ENCODE peak calls at places on chromosomes 6 and 20, in eight cellular contexts. H, U, O, F, X, V, Q and L are unnamed samples.

GRCh38 chr6:116074732-116075387 is 14.2 kb upstream of the FRK start:
- DNase-seq in F (no peak), U (no peak), H (no peak), V (no peak), O (no peak), X (no peak), Q (no peak), L (no peak)

GRCh38 chr6:14889172-14889571 is 356.7 kb upstream of the JARID2 start:
- DNase-seq in Q (no peak), O (no peak), F (no peak), U (no peak), V (no peak), X (no peak), H (no peak), L (no peak)

GRCh38 chr6:168180548-168181011 is 101.6 kb upstream of the FRMD1 start:
- DNase-seq in V (no peak), H (peak; percentile 2), X (no peak), U (no peak), O (no peak), F (no peak), Q (no peak), L (no peak)

GRCh38 chr6:84280030-84280429 is 52.6 kb upstream of the CEP162 start:
- DNase-seq in U (no peak), V (no peak), F (no peak), H (no peak), Q (no peak), O (no peak), X (no peak), L (no peak)

GRCh38 chr20:32111763-32112162 is 2.2 kb downstream of the TM9SF4 start:
- DNase-seq in U (no peak), O (no peak), H (no peak), V (no peak), F (no peak), X (no peak), Q (no peak), L (no peak)

GRCh38 chr20:9408422-9409300 is 105.7 kb upstream of the LAMP5 start:
- DNase-seq in U (no peak), O (no peak), H (no peak), Q (no peak), F (no peak), V (no peak), X (no peak), L (no peak)

GRCh38 chr20:34815636-34816035 is 9.8 kb downstream of the NCOA6 start:
- DNase-seq in U (no peak), X (no peak), H (no peak), V (no peak), F (no peak), O (no peak), Q (no peak), L (no peak)

GRCh38 chr20:52124821-52125220 is 66.8 kb downstream of the ZFP64 start:
- DNase-seq in U (no peak), O (no peak), X (no peak), Q (no peak), V (no peak), F (no peak), H (no peak), L (no peak)

GRCh38 chr6:141165012-141165411 is 967.7 kb upstream of the GJE1 start:
- DNase-seq in F (no peak), H (no peak), X (no peak), Q (no peak), O (no peak), V (no peak), U (no peak), L (no peak)

GRCh38 chr20:49268600-49269365 is 9.1 kb downstream of the ZNFX1 start:
- DNase-seq in V (peak; percentile 69), O (no peak), X (no peak), U (no peak), Q (no peak), H (no peak), F (no peak), L (no peak)

GRCh38 chr6:84897874-84898635 is 133.7 kb upstream of the TBX18 start:
- DNase-seq in F (no peak), Q (no peak), X (no peak), U (no peak), H (no peak), O (no peak), V (no peak), L (no peak)

GRCh38 chr6:111564482-111564945 is 41.2 kb downstream of the TRAF3IP2 start:
- DNase-seq in V (no peak), X (no peak), F (no peak), U (no peak), Q (peak; percentile 23), H (no peak), O (peak; percentile 43), L (no peak)

GRCh38 chr6:6696867-6697531 is 108.5 kb downstream of the LY86 start:
- DNase-seq in U (peak; percentile 56), O (peak; percentile 95), Q (peak; percentile 86), H (no peak), X (no peak), F (no peak), V (peak; percentile 61), L (no peak)

GRCh38 chr6:135722679-135723078 is 128.8 kb upstream of the PDE7B start:
- DNase-seq in Q (no peak), F (no peak), X (no peak), U (no peak), H (no peak), O (no peak), V (no peak), L (no peak)

GRCh38 chr6:34359438-34360158 is 32.9 kb downstream of the NUDT3 start:
- DNase-seq in O (no peak), U (no peak), X (no peak), F (no peak), H (no peak), V (no peak), Q (no peak), L (no peak)

GRCh38 chr6:96391776-96392175 is 129.8 kb upstream of the UFL1 start:
- DNase-seq in U (no peak), F (peak; percentile 73), Q (no peak), X (no peak), O (peak; percentile 16), V (no peak), H (no peak), L (no peak)

GRCh38 chr6:74931567-74931966 is 274.3 kb downstream of the COL12A1 start:
- DNase-seq in U (no peak), Q (no peak), F (no peak), H (no peak), V (no peak), O (no peak), X (no peak), L (no peak)

GRCh38 chr6:1759877-1760276 is 150.2 kb downstream of the FOXC1 start:
- DNase-seq in V (no peak), H (no peak), Q (no peak), O (no peak), X (no peak), F (no peak), U (no peak), L (no peak)

GRCh38 chr6:34791164-34791841 is 580 bp upstream of the BLTP3A start:
- DNase-seq in V (no peak), U (peak; percentile 68), O (no peak), H (no peak), X (peak; percentile 14), F (no peak), Q (peak; percentile 52), L (no peak)

GRCh38 chr6:35669441-35669776 is 19.3 kb downstream of the FKBP5 start:
- DNase-seq in O (no peak), Q (no peak), H (no peak), X (no peak), U (no peak), V (peak; percentile 57), F (no peak), L (no peak)

GRCh38 chr20:38243617-38244016 is 16.9 kb downstream of the KIAA1755 start:
- DNase-seq in X (no peak), U (no peak), F (no peak), O (no peak), H (no peak), Q (no peak), V (no peak), L (no peak)

GRCh38 chr6:154650351-154650750 is 82.9 kb upstream of the SCAF8 start:
- DNase-seq in X (no peak), O (peak; percentile 15), Q (no peak), V (no peak), H (no peak), U (no peak), F (no peak), L (no peak)

GRCh38 chr20:62516345-62516744 is 40.5 kb upstream of the GATA5 start:
- DNase-seq in U (peak; percentile 44), V (no peak), H (no peak), O (no peak), X (no peak), F (peak; percentile 41), Q (no peak), L (no peak)

GRCh38 chr6:101146389-101146788 is 247.1 kb upstream of the GRIK2 start:
- DNase-seq in O (no peak), V (no peak), X (no peak), Q (no peak), F (no peak), U (no peak), H (no peak), L (no peak)

GRCh38 chr20:37656945-37657344 is 36.9 kb upstream of the CTNNBL1 start:
- DNase-seq in F (no peak), O (no peak), X (no peak), V (no peak), H (no peak), Q (no peak), U (no peak), L (no peak)

GRCh38 chr6:139161169-139161568 is 26.3 kb downstream of the HECA start:
- DNase-seq in H (no peak), F (peak; percentile 11), U (no peak), Q (no peak), O (no peak), X (peak; percentile 45), V (peak; percentile 22), L (peak; percentile 33)

GRCh38 chr6:158649289-158650143 is at the start of gene SYTL3:
- DNase-seq in H (peak; percentile 95), X (peak; percentile 37), F (no peak), O (peak; percentile 59), Q (peak; percentile 46), V (peak; percentile 61), U (peak; percentile 47), L (peak; percentile 88)

GRCh38 chr6:112362827-112363565 is 15.9 kb downstream of the RFPL4B start:
- DNase-seq in U (no peak), Q (no peak), O (no peak), H (no peak), F (no peak), V (no peak), X (no peak), L (no peak)

GRCh38 chr6:136586295-136586694 is 36.1 kb upstream of the MAP7 start:
- DNase-seq in F (no peak), X (no peak), U (no peak), H (no peak), V (no peak), Q (no peak), O (no peak), L (no peak)

GRCh38 chr6:35085359-35086281 is 55.5 kb downstream of the TCP11 start:
- DNase-seq in X (no peak), V (no peak), U (no peak), Q (no peak), O (no peak), H (no peak), F (no peak), L (no peak)

GRCh38 chr6:50091641-50092040 is 41.9 kb upstream of the DEFB112 start:
- DNase-seq in Q (no peak), H (no peak), V (no peak), O (no peak), F (no peak), U (no peak), X (no peak), L (no peak)

GRCh38 chr6:161108886-161109285 is 117.3 kb downstream of the MAP3K4 start:
- DNase-seq in U (no peak), X (no peak), H (no peak), O (no peak), V (no peak), Q (no peak), F (no peak), L (no peak)

GRCh38 chr6:168071620-168072019 is 7.4 kb downstream of the FRMD1 start:
- DNase-seq in U (no peak), X (no peak), V (no peak), O (no peak), Q (no peak), F (no peak), H (no peak), L (no peak)

GRCh38 chr20:53707341-53708102 is 113.9 kb upstream of the ZNF217 start:
- DNase-seq in Q (no peak), U (no peak), V (peak; percentile 55), H (peak; percentile 72), F (no peak), X (no peak), O (no peak), L (no peak)